ENCODE peak calls at places on chromosomes 1 and 21, in six cellular contexts. Q, M, Z, S, A and W are unnamed samples.

GRCh38 chr1:59366352-59366751 is 69.5 kb downstream of the FGGY start:
- DNase-seq in M (no peak), A (no peak), S (peak; percentile 19), Q (no peak), Z (no peak), W (no peak)

GRCh38 chr21:45747802-45748445 is 104.4 kb downstream of the PCBP3 start:
- DNase-seq in Z (peak; percentile 16), S (peak; percentile 8), A (peak; percentile 35), Q (no peak), M (no peak), W (no peak)

GRCh38 chr1:24704411-24705259 is 40.6 kb upstream of the CLIC4 start:
- DNase-seq in S (peak; percentile 90), Z (no peak), M (no peak), Q (no peak), A (peak; percentile 58), W (no peak)

GRCh38 chr1:225915538-225915991 is 8.5 kb downstream of the PYCR2 start:
- DNase-seq in S (peak; percentile 73), A (no peak), Q (no peak), M (no peak), Z (no peak), W (no peak)

GRCh38 chr1:85295006-85295431 is 18.6 kb upstream of the BCL10 start:
- DNase-seq in A (no peak), Q (no peak), S (peak; percentile 94), Z (no peak), M (no peak), W (no peak)

GRCh38 chr1:209594440-209594839 is 10.9 kb downstream of the CAMK1G start:
- DNase-seq in A (no peak), S (peak; percentile 43), Q (no peak), Z (no peak), M (no peak), W (no peak)

GRCh38 chr1:92736395-92736794 is 48.5 kb downstream of the EVI5 start:
- DNase-seq in Q (no peak), M (no peak), S (peak; percentile 13), A (peak; percentile 43), Z (no peak), W (no peak)

GRCh38 chr1:234768569-234769283 is 158.7 kb upstream of the IRF2BP2 start:
- DNase-seq in S (no peak), M (no peak), Q (no peak), A (no peak), Z (no peak), W (peak; percentile 62)

GRCh38 chr1:78627321-78627720 is 7.1 kb downstream of the IFI44L start:
- DNase-seq in A (no peak), Z (no peak), Q (no peak), M (no peak), S (peak; percentile 14), W (no peak)

GRCh38 chr21:31234936-31235335 is 109.1 kb downstream of the TIAM1 start:
- DNase-seq in S (no peak), A (no peak), M (no peak), Z (no peak), Q (no peak), W (no peak)

GRCh38 chr1:43821471-43821870 is 112.1 kb upstream of the ARTN start:
- DNase-seq in A (no peak), S (peak; percentile 25), Z (no peak), M (no peak), Q (no peak), W (no peak)

GRCh38 chr1:116987256-116987555 is 14.4 kb upstream of the CD101 start:
- DNase-seq in Z (no peak), Q (no peak), A (no peak), S (no peak), M (no peak), W (peak; percentile 44)

GRCh38 chr1:116988908-116989307 is 12.7 kb upstream of the CD101 start:
- DNase-seq in A (no peak), Q (no peak), M (no peak), Z (no peak), S (peak; percentile 55), W (no peak)

GRCh38 chr1:116988248-116988647 is 13.3 kb upstream of the CD101 start:
- DNase-seq in Q (no peak), Z (no peak), S (peak; percentile 46), M (no peak), A (no peak), W (no peak)

GRCh38 chr1:116984406-116985160 is 17.0 kb upstream of the CD101 start:
- DNase-seq in Z (no peak), S (no peak), Q (no peak), A (no peak), M (no peak), W (no peak)

DNA sequence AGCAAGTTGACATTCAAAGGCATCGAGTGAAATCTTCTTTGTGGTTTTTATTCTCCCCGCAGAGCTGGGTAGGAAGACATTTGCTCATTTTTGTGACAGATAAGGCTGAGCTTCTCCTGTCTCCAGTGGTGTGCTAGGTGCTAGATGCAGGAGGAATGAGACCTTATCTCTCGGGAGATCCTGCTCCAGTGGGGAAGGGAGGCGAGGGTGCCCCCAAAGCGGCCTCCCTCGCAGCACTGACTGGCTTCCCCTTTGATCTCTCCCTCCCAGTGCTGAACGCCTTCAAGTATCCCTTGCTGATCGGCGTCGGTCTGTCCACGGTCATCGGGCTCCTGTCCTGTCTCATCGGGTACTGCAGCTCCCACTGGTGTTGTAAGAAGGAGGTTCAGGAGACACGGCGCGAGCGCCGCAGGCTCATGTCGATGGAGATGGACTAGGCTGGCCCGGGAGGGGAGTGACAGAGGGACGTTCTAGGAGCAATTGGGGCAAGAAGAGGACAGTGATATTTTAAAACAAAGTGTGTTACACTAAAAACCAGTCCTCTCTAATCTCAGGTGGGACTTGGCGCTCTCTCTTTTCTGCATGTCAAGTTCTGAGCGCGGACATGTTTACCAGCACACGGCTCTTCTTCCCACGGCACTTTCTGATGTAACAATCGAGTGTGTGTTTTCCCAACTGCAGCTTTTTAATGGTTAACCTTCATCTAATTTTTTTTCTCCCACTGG is 14.9 kb upstream of the CD101 start:
- DNase-seq in A (peak; percentile 57), M (no peak), Z (no peak), Q (no peak), S (no peak), W (no peak)
- H3K4me3 ChIP-seq in A (no peak overlapping the region), M (no peak overlapping the region), Z (no peak overlapping the region), Q (no peak overlapping the region), S (no peak overlapping the region), W (no peak overlapping the region)

DNA sequence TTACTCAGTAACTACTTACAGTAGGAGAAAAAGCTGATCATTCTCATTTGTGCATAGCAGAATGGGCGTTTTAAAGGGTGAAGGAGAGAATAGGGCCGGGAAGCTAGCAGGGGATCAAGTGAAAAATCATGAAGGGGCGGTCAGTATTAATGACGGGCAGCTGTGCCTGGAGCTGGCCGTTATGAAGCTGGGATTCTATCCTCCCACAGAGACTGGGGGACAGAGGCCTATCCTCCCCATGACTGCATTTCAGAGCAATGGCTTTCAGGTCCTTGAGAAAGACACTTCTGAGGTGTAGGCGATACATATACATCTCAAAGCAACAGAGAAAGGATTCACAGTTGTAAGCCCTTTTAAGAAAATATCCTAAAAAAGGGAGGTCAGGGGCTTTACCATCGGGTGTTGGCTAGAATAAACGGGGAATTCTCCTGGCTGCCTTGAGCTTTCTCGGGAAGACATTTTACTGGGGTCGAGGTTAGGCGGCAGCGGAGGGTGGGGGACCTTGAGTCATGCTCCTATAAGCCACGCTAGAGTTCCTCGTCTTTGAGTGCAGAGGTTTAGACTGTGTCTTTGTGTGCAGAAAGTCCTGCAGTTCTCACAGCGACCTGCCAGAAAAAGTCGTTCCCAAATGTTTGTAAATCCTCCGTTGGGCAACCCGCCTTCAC is 564 bp upstream of the MTARC2 start:
- DNase-seq in Q (no peak), Z (no peak), S (no peak), A (peak; percentile 42), M (no peak), W (no peak)
- H3K4me3 ChIP-seq in Q (peak overlapping the region; percentile 76), Z (peak overlapping the region; percentile 87), S (peak overlapping the region; percentile 62), A (peak overlapping the region; percentile 62), M (peak overlapping the region; percentile 77), W (peak overlapping the region; percentile 52)

GRCh38 chr1:1058088-1058905 is 15.8 kb downstream of the RNF223 start:
- DNase-seq in S (no peak), Q (no peak), Z (no peak), A (no peak), M (no peak), W (no peak)

GRCh38 chr1:1053682-1054081 is 20.4 kb downstream of the RNF223 start:
- DNase-seq in S (no peak), Z (no peak), M (no peak), Q (no peak), A (no peak), W (no peak)

GRCh38 chr1:1054099-1054700 is 19.9 kb downstream of the RNF223 start:
- DNase-seq in Q (no peak), Z (no peak), S (no peak), A (no peak), M (no peak), W (no peak)

GRCh38 chr1:1054971-1055370 is 19.1 kb downstream of the RNF223 start:
- DNase-seq in M (no peak), S (no peak), Z (no peak), A (no peak), Q (no peak), W (no peak)

DNA sequence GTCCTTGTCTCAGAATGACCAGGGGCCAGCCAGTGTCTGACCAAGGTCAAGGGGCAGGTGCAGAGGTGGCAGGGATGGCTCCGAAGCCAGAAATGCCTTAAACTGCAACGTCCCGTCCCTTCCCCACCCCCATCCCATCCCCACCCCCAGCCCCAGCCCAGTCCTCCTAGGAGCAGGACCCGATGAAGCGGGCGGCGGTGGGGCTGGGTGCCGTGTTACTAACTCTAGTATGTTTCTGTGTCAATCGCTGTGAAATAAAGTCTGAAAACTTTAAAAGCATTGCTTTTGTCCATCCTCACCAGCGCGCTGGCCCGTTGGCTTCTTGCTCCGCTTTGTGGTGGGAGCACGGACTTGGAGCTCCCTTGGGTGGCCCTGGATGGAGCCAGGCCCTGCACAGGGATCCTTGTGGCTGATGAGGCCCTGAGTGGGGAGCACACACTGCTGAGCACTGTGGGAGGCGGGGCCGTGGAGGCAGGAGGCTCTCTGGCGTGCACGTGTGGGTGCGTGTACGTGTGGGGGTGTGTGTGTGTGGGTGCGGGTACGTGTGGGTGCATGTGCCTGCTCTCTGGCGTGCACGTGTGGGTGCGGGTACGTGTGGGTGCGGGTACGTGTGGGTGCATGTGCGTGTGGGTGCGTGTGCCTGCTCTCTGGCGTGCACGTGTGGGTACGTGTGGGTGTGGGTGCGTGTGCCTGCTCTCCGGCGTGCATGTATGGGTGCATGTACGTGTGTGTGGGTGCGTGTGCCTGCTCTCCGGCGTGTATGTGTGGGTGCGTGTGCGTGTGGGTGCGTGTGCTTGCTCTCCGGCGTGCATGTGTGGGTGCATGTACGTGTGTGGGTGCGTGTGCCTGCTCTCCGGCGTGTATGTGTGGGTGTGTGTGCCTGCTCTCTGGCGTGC is 18.0 kb downstream of the RNF223 start:
- DNase-seq in Q (no peak), S (no peak), Z (no peak), M (no peak), A (no peak), W (no peak)
- H3K4me3 ChIP-seq in Q (no peak overlapping the region), S (no peak overlapping the region), Z (no peak overlapping the region), M (no peak overlapping the region), A (no peak overlapping the region), W (no peak overlapping the region)

DNA sequence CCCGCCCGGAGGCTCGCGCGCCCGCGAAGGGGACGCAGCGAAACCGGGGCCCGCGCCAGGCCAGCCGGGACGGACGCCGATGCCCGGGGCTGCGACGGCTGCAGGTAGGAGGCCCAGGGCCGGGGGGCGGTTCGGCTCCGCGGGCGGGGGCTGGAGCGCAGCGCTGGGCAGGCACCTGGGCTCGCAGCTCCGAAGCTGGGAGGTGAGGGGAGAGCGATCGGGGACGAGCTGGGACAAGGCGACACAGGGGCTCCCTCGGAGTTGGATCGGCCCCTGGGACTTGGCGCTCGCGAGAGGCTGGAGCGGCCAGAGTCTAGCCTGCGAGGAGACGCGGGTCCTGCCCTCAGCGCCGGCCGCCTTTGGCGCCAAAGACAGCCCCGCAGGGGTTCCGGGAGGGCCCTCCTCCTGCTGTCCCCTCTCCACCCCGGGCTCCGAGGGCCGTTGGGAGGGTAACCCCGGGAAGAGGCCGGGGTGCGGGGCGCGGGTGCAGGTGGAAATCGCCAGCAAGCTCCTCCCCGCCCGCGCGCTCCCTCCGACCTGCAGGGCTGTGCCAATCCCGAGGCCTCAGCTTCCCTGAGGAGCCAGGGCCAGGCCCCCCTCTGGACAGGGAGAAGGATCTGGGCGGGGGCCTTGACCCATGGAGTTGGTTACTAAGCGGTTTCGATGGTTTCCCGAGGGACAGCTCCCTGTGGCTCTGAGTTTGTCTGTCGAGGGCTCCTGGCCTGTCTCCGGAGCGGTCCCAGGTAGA is 396 bp downstream of the TP73 start:
- DNase-seq in Z (no peak), Q (no peak), M (no peak), S (no peak), A (peak; percentile 62), W (no peak)
- H3K4me3 ChIP-seq in Z (no peak overlapping the region), Q (peak overlapping the region; percentile 78), M (peak overlapping the region; percentile 87), S (no peak overlapping the region), A (peak overlapping the region; percentile 76), W (no peak overlapping the region)